ENCODE peak calls at places on chromosomes 4 and X, in seven cellular contexts. C is tibial artery, M is astrocyte of the spinal cord, R is occipital lobe, V is H9, S is hippocampal formation, L is lower lobe of right lung. Z is an unnamed sample.

GRCh38 chr4:96729641-96730040 is 889.7 kb downstream of the PDHA2 start:
- DNase-seq in C (no peak), M (peak; percentile 51), R (no peak), V (no peak), S (no peak), L (no peak), Z (no peak)

GRCh38 chr4:179128299-179128698 is 1686.1 kb upstream of the AGA start:
- DNase-seq in C (no peak), M (no peak), R (no peak), V (no peak), S (no peak), L (no peak), Z (no peak)

GRCh38 chr4:174036111-174036510 is 247.4 kb downstream of the FBXO8 start:
- DNase-seq in C (no peak), M (no peak), R (no peak), V (no peak), S (no peak), L (no peak), Z (no peak)

GRCh38 chr4:54658321-54659093 is 750 bp downstream of the KIT start:
- DNase-seq in C (peak; percentile 82), M (peak; percentile 38), R (peak; percentile 50), V (peak; percentile 54), S (peak; percentile 27), L (peak; percentile 64), Z (no peak)

GRCh38 chr4:125140966-125141495 is 173.7 kb upstream of the FAT4 start:
- DNase-seq in C (no peak), M (peak; percentile 26), R (no peak), V (no peak), S (no peak), L (no peak), Z (no peak)

GRCh38 chr4:40046311-40046980 is 10.2 kb upstream of the N4BP2 start:
- DNase-seq in C (no peak), M (peak; percentile 69), R (no peak), V (no peak), S (no peak), L (peak; percentile 60), Z (no peak)

GRCh38 chr4:122703868-122704267 is 28.6 kb upstream of the BBS12 start:
- DNase-seq in C (no peak), M (peak; percentile 24), R (no peak), V (no peak), S (no peak), L (no peak), Z (no peak)

GRCh38 chr4:169397762-169398161 is 127.0 kb upstream of the SH3RF1 start:
- DNase-seq in C (no peak), M (peak; percentile 49), R (no peak), V (no peak), S (no peak), L (no peak), Z (no peak)

GRCh38 chrX:151675121-151675746 is 20.0 kb upstream of the PRRG3 start:
- DNase-seq in C (no peak), M (no peak), R (no peak), V (no peak), S (no peak), L (no peak), Z (no peak)

GRCh38 chrX:4484266-4484665 is 770.8 kb upstream of the PRKX start:
- DNase-seq in C (no peak), M (no peak), R (no peak), V (peak; percentile 57), S (no peak), L (no peak), Z (no peak)

GRCh38 chr4:123398803-123399637 is 2.4 kb downstream of the SPRY1 start:
- DNase-seq in C (peak; percentile 81), M (peak; percentile 78), R (no peak), V (peak; percentile 45), S (peak; percentile 49), L (peak; percentile 83), Z (peak; percentile 60)

GRCh38 chr4:115054836-115055235 is 58.6 kb downstream of the NDST4 start:
- DNase-seq in C (no peak), M (no peak), R (no peak), V (no peak), S (no peak), L (no peak), Z (no peak)

GRCh38 chrX:47204970-47205369 is 11.3 kb downstream of the UBA1 start:
- DNase-seq in C (no peak), M (no peak), R (no peak), V (no peak), S (no peak), L (no peak), Z (no peak)

Z was measured in dorsolateral prefrontal cortex.